ENCODE peak calls at places on chromosomes 16 and 17, in four cellular contexts. J, W, F and P are unnamed samples.

GRCh38 chr17:1179635-1180433 is at the start of gene ABR:
- DNase-seq in F (no peak), J (peak; percentile 75), W (peak; percentile 57), P (no peak)

GRCh38 chr17:38920374-38921291 is 4.8 kb upstream of the LASP1NB start:
- DNase-seq in F (no peak), J (no peak), W (peak; percentile 13), P (peak; percentile 54)

GRCh38 chr17:58565389-58566311 is 51.2 kb upstream of the MTMR4 start:
- DNase-seq in F (no peak), J (no peak), W (no peak), P (no peak)

GRCh38 chr16:65388592-65388991 is 266.7 kb upstream of the CDH11 start:
- DNase-seq in F (no peak), W (no peak), J (no peak), P (no peak)

GRCh38 chr17:32546031-32546444 is 59.2 kb downstream of the CDK5R1 start:
- DNase-seq in J (no peak), W (no peak), F (no peak), P (no peak)

GRCh38 chr17:22286337-22287041 is 594.2 kb downstream of the KCNJ18 start:
- DNase-seq in W (no peak), F (no peak), J (no peak), P (peak; percentile 54)

GRCh38 chr16:56617212-56618085 is 8.1 kb upstream of the MT1E start:
- DNase-seq in W (no peak), F (no peak), J (peak; percentile 75), P (peak; percentile 84)

GRCh38 chr16:73063854-73064226 is 15.9 kb upstream of the ZFHX3 start:
- DNase-seq in W (no peak), J (no peak), F (no peak), P (no peak)

GRCh38 chr16:28012031-28012445 is 51.5 kb downstream of the GSG1L start:
- DNase-seq in W (no peak), J (no peak), F (no peak), P (no peak)

GRCh38 chr16:46885960-46886763 is 2.0 kb downstream of the GPT2 start:
- DNase-seq in W (no peak), J (no peak), F (no peak), P (no peak)

GRCh38 chr17:29140051-29140582 is 40.1 kb downstream of the MYO18A start:
- DNase-seq in J (peak; percentile 87), F (peak; percentile 83), W (peak; percentile 90), P (peak; percentile 89)

GRCh38 chr17:5571281-5571680 is 13.0 kb downstream of the NLRP1 start:
- DNase-seq in J (no peak), W (no peak), F (no peak), P (no peak)

GRCh38 chr17:55303701-55304145 is 39.0 kb downstream of the HLF start:
- DNase-seq in J (no peak), F (no peak), W (no peak), P (no peak)

GRCh38 chr17:44767493-44767892 is 8.7 kb downstream of the ADAM11 start:
- DNase-seq in W (no peak), F (peak; percentile 19), J (no peak), P (no peak)

GRCh38 chr16:53224932-53225533 is 170.2 kb downstream of the CHD9 start:
- DNase-seq in W (no peak), J (no peak), F (peak; percentile 19), P (no peak)

GRCh38 chr17:78226055-78226751 is 5.2 kb upstream of the TMEM235 start:
- DNase-seq in W (no peak), F (no peak), J (no peak), P (no peak)

GRCh38 chr16:15952265-15952711 is 2.9 kb downstream of the ABCC1 start:
- DNase-seq in J (no peak), F (no peak), W (no peak), P (no peak)

GRCh38 chr17:78769200-78769773 is 12.8 kb downstream of the CYTH1 start:
- DNase-seq in F (no peak), W (peak; percentile 17), J (no peak), P (no peak)

GRCh38 chr17:81666092-81666341 is 388 bp downstream of the OXLD1 start:
- DNase-seq in J (no peak), W (no peak), F (no peak), P (no peak)

GRCh38 chr17:21177854-21178600 is 35.9 kb downstream of the TMEM11 start:
- DNase-seq in F (no peak), W (peak; percentile 10), J (no peak), P (no peak)

GRCh38 chr17:32928527-32929287 is 754 bp downstream of the TMEM98 start:
- DNase-seq in W (no peak), F (no peak), J (no peak), P (no peak)

GRCh38 chr17:511833-512251 is 159.2 kb upstream of the RPH3AL start:
- DNase-seq in W (no peak), J (peak; percentile 27), F (no peak), P (no peak)

GRCh38 chr17:81865733-81866439 is 5.3 kb downstream of the ARHGDIA start:
- DNase-seq in W (no peak), J (peak; percentile 44), F (peak; percentile 5), P (no peak)

GRCh38 chr17:7884581-7885356 is 3.8 kb upstream of the CHD3 start:
- DNase-seq in F (no peak), W (peak; percentile 22), J (peak; percentile 35), P (no peak)

GRCh38 chr16:51050379-51050710 is 100.7 kb downstream of the SALL1 start:
- DNase-seq in J (no peak), F (no peak), W (no peak), P (no peak)

GRCh38 chr17:76447931-76448652 is 4.9 kb downstream of the UBE2O start:
- DNase-seq in W (no peak), J (no peak), F (no peak), P (no peak)

GRCh38 chr17:43665038-43665386 is 3.3 kb upstream of the MEOX1 start:
- DNase-seq in F (no peak), J (peak; percentile 39), W (no peak), P (no peak)

DNA sequence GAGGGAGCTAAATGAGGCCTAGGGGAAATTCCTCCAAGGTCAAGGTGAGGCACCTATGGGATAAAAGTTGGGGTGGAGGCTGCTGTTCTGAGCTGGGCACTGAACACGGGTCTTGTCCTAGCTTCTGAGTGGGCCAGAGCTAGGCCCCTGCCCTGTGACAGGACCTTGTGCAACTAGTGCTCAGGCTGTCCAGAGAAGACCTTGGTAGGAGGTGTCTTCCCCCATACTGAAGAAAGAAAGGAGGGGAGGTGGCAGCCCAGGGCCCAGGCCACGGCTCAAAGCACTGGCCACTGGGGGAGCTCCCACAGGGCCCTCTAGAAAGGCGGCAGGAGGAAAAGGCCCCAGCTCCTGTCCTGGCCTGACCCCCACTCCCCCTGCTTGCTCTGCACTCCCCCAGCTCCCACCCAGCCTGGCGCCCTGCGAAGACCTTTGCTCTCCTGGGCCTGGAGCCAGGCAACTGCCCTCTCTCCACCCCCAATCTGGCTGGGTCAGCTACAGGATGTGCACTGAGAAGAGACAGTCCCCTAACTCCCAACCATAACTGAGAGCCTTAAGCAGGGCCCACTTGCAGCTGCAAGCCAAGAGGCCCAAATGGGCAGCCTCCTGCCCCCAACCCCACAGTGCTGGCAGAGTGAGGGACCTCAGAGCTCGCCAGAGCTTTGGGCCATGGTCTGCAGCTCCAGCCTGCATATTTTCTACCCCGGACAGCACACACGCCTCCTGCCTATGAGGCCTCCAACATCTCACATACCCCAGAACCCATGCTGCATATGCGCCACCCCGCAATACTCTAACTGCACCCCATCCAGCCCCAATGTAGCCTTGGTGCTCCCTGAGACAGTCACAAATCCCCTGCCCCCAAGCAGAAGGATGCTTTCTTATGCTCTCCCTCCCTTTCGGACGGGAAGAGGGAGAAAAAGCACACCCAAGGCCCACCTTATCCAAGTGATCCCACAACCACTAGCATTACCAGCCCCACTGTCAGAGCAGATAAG is 15.3 kb downstream of the HSD11B2 start:
- DNase-seq in J (peak; percentile 80), W (no peak), F (no peak), P (no peak)
- H3K4me1 ChIP-seq in J (peaks cover 34% of the 10 kb centered on the region), W (peaks cover 32% of the 10 kb centered on the region), F (no peaks in the 10 kb centered on the region), P (peaks cover 98% of the 10 kb centered on the region)

GRCh38 chr17:48575673-48576478 is 2.3 kb downstream of the HOXB4 start:
- DNase-seq in J (no peak), W (no peak), F (peak; percentile 33), P (no peak)

GRCh38 chr17:48575066-48575582 is 3.0 kb downstream of the HOXB4 start:
- DNase-seq in F (no peak), W (no peak), J (no peak), P (no peak)

GRCh38 chr17:48577330-48577945 is 712 bp downstream of the HOXB4 start:
- DNase-seq in F (no peak), W (no peak), J (no peak), P (no peak)

GRCh38 chr17:48577946-48578615 is at the start of gene HOXB4:
- DNase-seq in F (peak; percentile 80), J (peak; percentile 68), W (peak; percentile 90), P (peak; percentile 88)

GRCh38 chr17:48576479-48577309 is 1.5 kb downstream of the HOXB4 start:
- DNase-seq in W (no peak), J (peak; percentile 57), F (no peak), P (no peak)
- H3K27ac ChIP-seq in W (peak overlapping the region; percentile 77), J (peak overlapping the region; percentile 68), F (no peak overlapping the region), P (no peak overlapping the region)

GRCh38 chr17:50693041-50693682 is 14.6 kb downstream of the ANKRD40 start:
- DNase-seq in F (no peak), J (no peak), W (no peak), P (no peak)

GRCh38 chr17:50699410-50699809 is 8.3 kb downstream of the ANKRD40 start:
- DNase-seq in F (no peak), J (no peak), W (no peak), P (no peak)

GRCh38 chr17:50697076-50697475 is 10.6 kb downstream of the ANKRD40 start:
- DNase-seq in F (no peak), W (no peak), J (no peak), P (no peak)

GRCh38 chr17:50696365-50696879 is 11.3 kb downstream of the ANKRD40 start:
- DNase-seq in J (no peak), F (peak; percentile 83), W (no peak), P (no peak)

DNA sequence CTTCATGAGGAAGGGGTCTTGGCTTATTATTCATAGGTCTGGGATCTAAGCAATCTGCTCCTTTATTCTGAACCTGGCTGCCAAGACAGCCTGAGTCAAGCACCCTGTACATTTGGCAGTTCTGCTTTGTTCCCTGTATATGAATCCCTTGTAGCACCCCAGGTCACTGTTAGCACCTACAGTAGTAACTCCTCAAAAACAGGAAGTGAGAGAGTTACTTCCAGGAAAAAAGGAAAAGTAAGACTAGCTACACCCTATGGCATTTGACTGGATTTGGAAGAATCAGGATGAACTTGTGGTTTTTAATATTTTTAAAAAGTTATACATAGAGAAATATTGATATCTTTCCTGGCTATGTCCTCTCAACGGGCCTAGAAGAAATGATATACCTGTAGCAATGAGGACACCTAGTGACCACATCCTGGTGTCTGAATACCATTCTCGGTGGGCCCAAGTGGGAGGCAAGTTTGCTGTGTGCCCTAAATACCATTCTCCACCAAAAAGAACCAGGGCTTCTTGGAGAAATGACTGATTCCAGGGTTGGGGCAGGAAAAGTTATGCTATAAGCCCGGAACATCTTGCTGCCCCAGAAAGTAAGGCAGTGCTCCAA is 9.9 kb downstream of the ANKRD40 start:
- DNase-seq in F (peak; percentile 46), W (no peak), J (no peak), P (no peak)
- H3K36me3 ChIP-seq in F (peaks cover 19% of the 10 kb centered on the region), W (no peaks in the 10 kb centered on the region), J (no peaks in the 10 kb centered on the region), P (peaks cover 72% of the 10 kb centered on the region)

GRCh38 chr16:11794447-11794846 is 2.6 kb downstream of the ZC3H7A start:
- DNase-seq in W (no peak), J (no peak), F (no peak), P (no peak)
- H3K4me1 ChIP-seq in W (peaks cover 4% of the 10 kb centered on the region), J (no peaks in the 10 kb centered on the region), F (peaks cover 18% of the 10 kb centered on the region), P (no peaks in the 10 kb centered on the region)